ENCODE peak calls at places on chromosomes 7 and 10, in five cellular contexts. One of them, this sample, is unnamed.

GRCh38 chr7:137970263-137970975 is 31.5 kb downstream of the CREB3L2 start:
- DNase-seq in neuronal stem cell: no peak
- DNase-seq in trophoblast cell: peak
- DNase-seq in mesendoderm: no peak
- DNase-seq in H9: no peak
- DNase-seq in this sample: peak

GRCh38 chr7:103445228-103446020 is 583 bp downstream of the SLC26A5 start:
- DNase-seq in mesendoderm: peak
- DNase-seq in trophoblast cell: no peak
- DNase-seq in H9: peak
- DNase-seq in neuronal stem cell: peak
- DNase-seq in this sample: no peak

GRCh38 chr7:64879097-64879730 is 23.9 kb upstream of the ZNF273 start:
- DNase-seq in neuronal stem cell: no peak
- DNase-seq in mesendoderm: no peak
- DNase-seq in trophoblast cell: no peak
- DNase-seq in H9: peak
- DNase-seq in this sample: no peak

GRCh38 chr7:92020636-92021035 is 80.0 kb downstream of the AKAP9 start:
- DNase-seq in trophoblast cell: no peak
- DNase-seq in neuronal stem cell: no peak
- DNase-seq in mesendoderm: no peak
- DNase-seq in H9: no peak
- DNase-seq in this sample: peak

GRCh38 chr10:131845505-131846223 is 55.1 kb upstream of the PPP2R2D start:
- DNase-seq in H9: peak
- DNase-seq in neuronal stem cell: no peak
- DNase-seq in trophoblast cell: no peak
- DNase-seq in mesendoderm: no peak
- DNase-seq in this sample: no peak

GRCh38 chr10:122051609-122052385 is 62.8 kb downstream of the TACC2 start:
- DNase-seq in H9: peak
- DNase-seq in neuronal stem cell: peak
- DNase-seq in trophoblast cell: peak
- DNase-seq in mesendoderm: peak
- DNase-seq in this sample: peak

GRCh38 chr10:100327701-100328009 is 2.4 kb downstream of the PKD2L1 start:
- DNase-seq in mesendoderm: no peak
- DNase-seq in H9: no peak
- DNase-seq in trophoblast cell: no peak
- DNase-seq in neuronal stem cell: no peak
- DNase-seq in this sample: no peak

GRCh38 chr10:132113206-132113605 is 47.5 kb downstream of the JAKMIP3 start:
- DNase-seq in H9: no peak
- DNase-seq in trophoblast cell: no peak
- DNase-seq in neuronal stem cell: no peak
- DNase-seq in mesendoderm: peak
- DNase-seq in this sample: no peak

GRCh38 chr7:112001089-112001826 is 204.9 kb downstream of the DOCK4 start:
- DNase-seq in neuronal stem cell: no peak
- DNase-seq in trophoblast cell: peak
- DNase-seq in mesendoderm: peak
- DNase-seq in H9: no peak
- DNase-seq in this sample: peak

GRCh38 chr7:90708841-90709317 is 112.8 kb downstream of the CDK14 start:
- DNase-seq in H9: peak
- DNase-seq in neuronal stem cell: no peak
- DNase-seq in trophoblast cell: no peak
- DNase-seq in mesendoderm: peak
- DNase-seq in this sample: no peak

GRCh38 chr10:132199268-132199853 is 12.6 kb downstream of the DPYSL4 start:
- DNase-seq in mesendoderm: no peak
- DNase-seq in H9: no peak
- DNase-seq in trophoblast cell: no peak
- DNase-seq in neuronal stem cell: no peak
- DNase-seq in this sample: no peak

GRCh38 chr10:95756061-95756751 is at the start of gene ENTPD1:
- DNase-seq in trophoblast cell: peak
- DNase-seq in mesendoderm: peak
- DNase-seq in H9: peak
- DNase-seq in neuronal stem cell: no peak
- DNase-seq in this sample: peak

GRCh38 chr10:125878957-125879835 is 1.9 kb downstream of the DHX32 start:
- DNase-seq in neuronal stem cell: no peak
- DNase-seq in H9: no peak
- DNase-seq in trophoblast cell: no peak
- DNase-seq in mesendoderm: peak
- DNase-seq in this sample: peak

GRCh38 chr10:125883198-125883597 is 2.1 kb upstream of the DHX32 start:
- DNase-seq in mesendoderm: no peak
- DNase-seq in trophoblast cell: no peak
- DNase-seq in neuronal stem cell: no peak
- DNase-seq in H9: no peak
- DNase-seq in this sample: no peak

GRCh38 chr10:125882596-125882995 is 1.5 kb upstream of the DHX32 start:
- DNase-seq in neuronal stem cell: no peak
- DNase-seq in H9: no peak
- DNase-seq in mesendoderm: no peak
- DNase-seq in trophoblast cell: no peak
- DNase-seq in this sample: peak

GRCh38 chr10:125880719-125881118 is 373 bp downstream of the DHX32 start:
- DNase-seq in neuronal stem cell: no peak
- DNase-seq in H9: no peak
- DNase-seq in trophoblast cell: peak
- DNase-seq in mesendoderm: peak
- DNase-seq in this sample: peak

GRCh38 chr10:125881192-125881591 is at the start of gene DHX32:
- DNase-seq in H9: peak
- DNase-seq in neuronal stem cell: peak
- DNase-seq in trophoblast cell: no peak
- DNase-seq in mesendoderm: peak
- DNase-seq in this sample: no peak
- H3K18ac ChIP-seq in H9: peak
- H3K18ac ChIP-seq in neuronal stem cell: peak
- H3K18ac ChIP-seq in trophoblast cell: no peak
- H3K18ac ChIP-seq in mesendoderm: no peak
- H3K18ac ChIP-seq in this sample: peak

GRCh38 chr10:23386052-23386451 is 41.5 kb upstream of the C10orf67 start:
- DNase-seq in H9: no peak
- DNase-seq in mesendoderm: no peak
- DNase-seq in trophoblast cell: no peak
- DNase-seq in neuronal stem cell: no peak
- DNase-seq in this sample: no peak
- H3K18ac ChIP-seq in H9: no peak
- H3K18ac ChIP-seq in mesendoderm: no peak
- H3K18ac ChIP-seq in trophoblast cell: no peak
- H3K18ac ChIP-seq in neuronal stem cell: no peak
- H3K18ac ChIP-seq in this sample: no peak

GRCh38 chr10:13867822-13868221 is 281.1 kb downstream of the PRPF18 start:
- DNase-seq in neuronal stem cell: no peak
- DNase-seq in trophoblast cell: no peak
- DNase-seq in H9: no peak
- DNase-seq in mesendoderm: no peak
- DNase-seq in this sample: no peak

GRCh38 chr10:13869295-13869664 is 282.5 kb downstream of the PRPF18 start:
- DNase-seq in H9: no peak
- DNase-seq in neuronal stem cell: no peak
- DNase-seq in trophoblast cell: no peak
- DNase-seq in mesendoderm: no peak
- DNase-seq in this sample: no peak

GRCh38 chr10:13868528-13869294 is 281.9 kb downstream of the PRPF18 start:
- DNase-seq in neuronal stem cell: no peak
- DNase-seq in H9: no peak
- DNase-seq in mesendoderm: no peak
- DNase-seq in trophoblast cell: no peak
- DNase-seq in this sample: no peak

GRCh38 chr10:13862541-13863233 is 275.9 kb downstream of the PRPF18 start:
- DNase-seq in neuronal stem cell: no peak
- DNase-seq in mesendoderm: no peak
- DNase-seq in H9: no peak
- DNase-seq in trophoblast cell: no peak
- DNase-seq in this sample: no peak

GRCh38 chr10:13865758-13866491 is 279.2 kb downstream of the PRPF18 start:
- DNase-seq in mesendoderm: peak
- DNase-seq in H9: peak
- DNase-seq in trophoblast cell: peak
- DNase-seq in neuronal stem cell: no peak
- DNase-seq in this sample: peak
- H3K18ac ChIP-seq in mesendoderm: no peak
- H3K18ac ChIP-seq in H9: no peak
- H3K18ac ChIP-seq in trophoblast cell: no peak
- H3K18ac ChIP-seq in neuronal stem cell: no peak
- H3K18ac ChIP-seq in this sample: peak

GRCh38 chr7:149873968-149874643 is at the start of gene ATP6V0E2:
- DNase-seq in mesendoderm: no peak
- DNase-seq in H9: no peak
- DNase-seq in trophoblast cell: no peak
- DNase-seq in neuronal stem cell: no peak
- DNase-seq in this sample: no peak
- H3K18ac ChIP-seq in mesendoderm: peak
- H3K18ac ChIP-seq in H9: peak
- H3K18ac ChIP-seq in trophoblast cell: peak
- H3K18ac ChIP-seq in neuronal stem cell: peak
- H3K18ac ChIP-seq in this sample: no peak

GRCh38 chr10:4073912-4074311 is 288.9 kb upstream of the KLF6 start:
- DNase-seq in H9: no peak
- DNase-seq in trophoblast cell: no peak
- DNase-seq in mesendoderm: no peak
- DNase-seq in neuronal stem cell: no peak
- DNase-seq in this sample: peak

GRCh38 chr10:4068255-4069028 is 283.4 kb upstream of the KLF6 start:
- DNase-seq in trophoblast cell: peak
- DNase-seq in neuronal stem cell: no peak
- DNase-seq in H9: no peak
- DNase-seq in mesendoderm: no peak
- DNase-seq in this sample: no peak

GRCh38 chr10:4069491-4069890 is 284.5 kb upstream of the KLF6 start:
- DNase-seq in neuronal stem cell: no peak
- DNase-seq in trophoblast cell: peak
- DNase-seq in mesendoderm: peak
- DNase-seq in H9: no peak
- DNase-seq in this sample: peak

GRCh38 chr10:4070171-4070570 is 285.2 kb upstream of the KLF6 start:
- DNase-seq in trophoblast cell: no peak
- DNase-seq in neuronal stem cell: no peak
- DNase-seq in mesendoderm: no peak
- DNase-seq in H9: no peak
- DNase-seq in this sample: no peak

GRCh38 chr10:4070921-4071320 is 285.9 kb upstream of the KLF6 start:
- DNase-seq in mesendoderm: no peak
- DNase-seq in H9: no peak
- DNase-seq in trophoblast cell: no peak
- DNase-seq in neuronal stem cell: no peak
- DNase-seq in this sample: no peak
- H3K18ac ChIP-seq in mesendoderm: no peak
- H3K18ac ChIP-seq in H9: no peak
- H3K18ac ChIP-seq in trophoblast cell: peak
- H3K18ac ChIP-seq in neuronal stem cell: no peak
- H3K18ac ChIP-seq in this sample: no peak

DNA sequence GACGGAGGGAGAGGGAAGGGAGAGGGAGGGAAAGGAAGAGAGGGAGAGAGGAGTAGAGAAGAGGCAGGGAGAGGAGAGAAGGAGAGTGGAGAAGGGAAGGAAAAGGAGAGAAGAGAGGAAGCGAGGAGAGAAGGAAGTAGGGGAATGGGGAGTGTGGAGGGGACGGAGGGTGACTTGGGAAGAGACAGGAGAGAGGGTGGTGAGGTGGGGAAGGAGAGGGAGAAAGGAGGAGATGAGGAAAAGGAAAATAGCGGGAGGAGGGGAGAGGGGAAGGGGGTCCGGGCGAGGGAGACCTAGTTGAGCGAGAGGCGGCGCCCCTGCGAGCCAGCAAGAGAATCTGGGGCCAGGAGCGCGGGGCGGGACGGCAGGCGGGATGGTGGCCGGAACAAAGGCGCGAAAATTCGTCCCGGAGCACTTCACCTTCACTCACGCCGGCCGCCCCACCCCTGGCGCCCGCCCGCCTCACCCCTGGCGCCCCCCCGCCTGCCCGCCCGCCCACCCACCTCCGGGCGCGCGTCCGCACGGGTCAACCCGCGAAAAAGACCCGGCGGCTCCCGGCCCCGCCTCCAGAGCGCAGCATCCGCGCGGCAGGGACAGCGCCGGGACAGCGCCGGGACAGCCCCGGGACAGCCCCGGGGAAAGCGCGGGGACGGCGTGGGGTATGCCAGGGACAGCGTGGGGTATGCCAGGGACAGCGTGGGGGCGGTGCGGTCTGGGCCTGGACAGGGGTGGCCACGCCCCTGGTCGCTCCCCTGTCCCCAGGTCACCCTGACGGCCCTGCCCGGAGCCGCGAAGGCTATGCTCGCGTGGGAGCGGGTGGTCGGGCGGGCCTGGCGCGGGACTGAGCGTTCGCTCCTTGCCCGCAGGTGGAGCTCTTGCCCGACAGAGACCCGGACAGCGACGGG is 4.2 kb downstream of the VSTM2A start:
- DNase-seq in neuronal stem cell: peak
- DNase-seq in trophoblast cell: no peak
- DNase-seq in mesendoderm: peak
- DNase-seq in H9: peak
- DNase-seq in this sample: no peak
- H3K18ac ChIP-seq in neuronal stem cell: no peak
- H3K18ac ChIP-seq in trophoblast cell: no peak
- H3K18ac ChIP-seq in mesendoderm: no peak
- H3K18ac ChIP-seq in H9: no peak
- H3K18ac ChIP-seq in this sample: no peak

DNA sequence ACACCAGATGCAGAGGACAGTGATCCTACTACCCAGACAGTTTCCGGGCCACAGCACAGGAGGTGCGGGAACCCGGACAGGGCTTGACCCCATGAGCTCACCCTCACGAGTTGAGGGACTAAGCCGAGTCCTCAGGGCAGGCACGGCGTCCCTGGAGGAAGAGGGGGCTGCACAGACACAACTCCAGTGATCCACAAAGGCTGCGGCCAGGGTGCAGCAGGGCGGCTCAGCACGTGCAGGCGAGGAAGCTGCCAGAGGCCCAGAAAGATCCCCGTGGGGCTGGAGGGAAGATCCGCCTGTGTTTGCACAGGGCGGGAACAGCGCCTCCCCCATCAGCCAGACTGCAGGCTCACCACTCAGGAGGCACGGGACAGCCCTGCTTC is 45.9 kb upstream of the TMEM72 start:
- DNase-seq in mesendoderm: no peak
- DNase-seq in trophoblast cell: no peak
- DNase-seq in neuronal stem cell: no peak
- DNase-seq in H9: no peak
- DNase-seq in this sample: no peak
- H3K18ac ChIP-seq in mesendoderm: no peak
- H3K18ac ChIP-seq in trophoblast cell: no peak
- H3K18ac ChIP-seq in neuronal stem cell: peak
- H3K18ac ChIP-seq in H9: no peak
- H3K18ac ChIP-seq in this sample: no peak

This sample was measured in IMR-90.